ENCODE peak calls at places on chromosomes 1 and 21, in five cellular contexts. One of them, this sample, is unnamed. For H3K4me1 and H3K27me3, the result is how much of the 10 kb centered on the place peaks cover.

GRCh38 chr1:248098529-248098928 is 3.5 kb downstream of the OR2L13 start:
- DNase-seq in MM.1S: no peak
- DNase-seq in heart left ventricle: no peak
- DNase-seq in H1: no peak
- DNase-seq in prostate gland: no peak
- DNase-seq in this sample: no peak

GRCh38 chr21:29025328-29025713 is 853 bp downstream of the USP16 start:
- DNase-seq in MM.1S: no peak
- DNase-seq in heart left ventricle: no peak
- DNase-seq in H1: no peak
- DNase-seq in prostate gland: no peak
- DNase-seq in this sample: no peak

GRCh38 chr1:223009421-223009820 is 133.6 kb downstream of the TLR5 start:
- DNase-seq in MM.1S: no peak
- DNase-seq in heart left ventricle: no peak
- DNase-seq in H1: no peak
- DNase-seq in prostate gland: no peak
- DNase-seq in this sample: no peak

GRCh38 chr1:115647000-115647399 is 5.2 kb downstream of the VANGL1 start:
- DNase-seq in MM.1S: no peak
- DNase-seq in heart left ventricle: no peak
- DNase-seq in H1: no peak
- DNase-seq in prostate gland: no peak
- DNase-seq in this sample: no peak

GRCh38 chr1:245645894-245646293 is 491.1 kb downstream of the KIF26B start:
- DNase-seq in MM.1S: no peak
- DNase-seq in heart left ventricle: no peak
- DNase-seq in H1: no peak
- DNase-seq in prostate gland: no peak
- DNase-seq in this sample: no peak

GRCh38 chr1:90579212-90579802 is 137.8 kb downstream of the BARHL2 start:
- DNase-seq in MM.1S: peak
- DNase-seq in heart left ventricle: no peak
- DNase-seq in H1: no peak
- DNase-seq in prostate gland: no peak
- DNase-seq in this sample: no peak

GRCh38 chr1:51535006-51535592 is 16.0 kb upstream of the EPS15 start:
- DNase-seq in MM.1S: peak
- DNase-seq in heart left ventricle: peak
- DNase-seq in H1: peak
- DNase-seq in prostate gland: peak
- DNase-seq in this sample: no peak

GRCh38 chr1:95994643-95995042 is 726.9 kb upstream of the PTBP2 start:
- DNase-seq in MM.1S: peak
- DNase-seq in heart left ventricle: no peak
- DNase-seq in H1: no peak
- DNase-seq in prostate gland: no peak
- DNase-seq in this sample: no peak

GRCh38 chr1:178037510-178038253 is 56.2 kb upstream of the RASAL2 start:
- DNase-seq in MM.1S: peak
- DNase-seq in heart left ventricle: peak
- DNase-seq in H1: peak
- DNase-seq in prostate gland: peak
- DNase-seq in this sample: no peak

GRCh38 chr1:23210351-23210785 is 6.9 kb downstream of the HTR1D start:
- DNase-seq in MM.1S: no peak
- DNase-seq in heart left ventricle: no peak
- DNase-seq in H1: peak
- DNase-seq in prostate gland: no peak
- DNase-seq in this sample: no peak

GRCh38 chr1:208205216-208206013 is 38.8 kb downstream of the PLXNA2 start:
- DNase-seq in MM.1S: no peak
- DNase-seq in heart left ventricle: no peak
- DNase-seq in H1: no peak
- DNase-seq in prostate gland: no peak
- DNase-seq in this sample: no peak

GRCh38 chr1:193625255-193625654 is 438.8 kb upstream of the B3GALT2 start:
- DNase-seq in MM.1S: no peak
- DNase-seq in heart left ventricle: no peak
- DNase-seq in H1: no peak
- DNase-seq in prostate gland: no peak
- DNase-seq in this sample: no peak

GRCh38 chr1:65319141-65319540 is 9.8 kb downstream of the DNAJC6 start:
- DNase-seq in MM.1S: no peak
- DNase-seq in heart left ventricle: peak
- DNase-seq in H1: no peak
- DNase-seq in prostate gland: no peak
- DNase-seq in this sample: no peak

GRCh38 chr1:234899041-234899787 is 229.4 kb downstream of the TOMM20 start:
- DNase-seq in MM.1S: no peak
- DNase-seq in heart left ventricle: peak
- DNase-seq in H1: no peak
- DNase-seq in prostate gland: no peak
- DNase-seq in this sample: no peak

GRCh38 chr1:20935717-20936116 is 148.6 kb upstream of the HP1BP3 start:
- DNase-seq in MM.1S: no peak
- DNase-seq in heart left ventricle: no peak
- DNase-seq in H1: no peak
- DNase-seq in prostate gland: no peak
- DNase-seq in this sample: no peak

GRCh38 chr1:21966247-21967000 is 10.4 kb upstream of the CELA3B start:
- DNase-seq in MM.1S: no peak
- DNase-seq in heart left ventricle: no peak
- DNase-seq in H1: no peak
- DNase-seq in prostate gland: no peak
- DNase-seq in this sample: peak

GRCh38 chr1:71242239-71242638 is 161.4 kb upstream of the ZRANB2 start:
- DNase-seq in MM.1S: no peak
- DNase-seq in heart left ventricle: no peak
- DNase-seq in H1: no peak
- DNase-seq in prostate gland: no peak
- DNase-seq in this sample: no peak

GRCh38 chr1:213060836-213061235 is 9.8 kb downstream of the RPS6KC1 start:
- DNase-seq in MM.1S: no peak
- DNase-seq in heart left ventricle: no peak
- DNase-seq in H1: no peak
- DNase-seq in prostate gland: no peak
- DNase-seq in this sample: no peak

GRCh38 chr1:6701437-6702153 is at the start of gene DNAJC11:
- DNase-seq in MM.1S: peak
- DNase-seq in heart left ventricle: peak
- DNase-seq in H1: peak
- DNase-seq in prostate gland: peak
- DNase-seq in this sample: peak

GRCh38 chr1:214102907-214103306 is 115.1 kb downstream of the PROX1 start:
- DNase-seq in MM.1S: no peak
- DNase-seq in heart left ventricle: no peak
- DNase-seq in H1: no peak
- DNase-seq in prostate gland: no peak
- DNase-seq in this sample: peak

GRCh38 chr1:209080170-209080781 is 503.2 kb upstream of the CAMK1G start:
- DNase-seq in MM.1S: no peak
- DNase-seq in heart left ventricle: no peak
- DNase-seq in H1: no peak
- DNase-seq in prostate gland: no peak
- DNase-seq in this sample: peak

GRCh38 chr1:182087951-182088350 is 26.4 kb upstream of the ZNF648 start:
- DNase-seq in MM.1S: no peak
- DNase-seq in heart left ventricle: no peak
- DNase-seq in H1: no peak
- DNase-seq in prostate gland: peak
- DNase-seq in this sample: peak

GRCh38 chr1:8467308-8467707 is 149.4 kb downstream of the SLC45A1 start:
- DNase-seq in MM.1S: no peak
- DNase-seq in heart left ventricle: no peak
- DNase-seq in H1: no peak
- DNase-seq in prostate gland: no peak
- DNase-seq in this sample: no peak

GRCh38 chr1:54099211-54099610 is 45.8 kb downstream of the TCEANC2 start:
- DNase-seq in MM.1S: no peak
- DNase-seq in heart left ventricle: no peak
- DNase-seq in H1: no peak
- DNase-seq in prostate gland: no peak
- DNase-seq in this sample: no peak

GRCh38 chr1:241821363-241821762 is 26.6 kb upstream of the EXO1 start:
- DNase-seq in MM.1S: no peak
- DNase-seq in heart left ventricle: no peak
- DNase-seq in H1: no peak
- DNase-seq in prostate gland: no peak
- DNase-seq in this sample: no peak

GRCh38 chr1:170340259-170340658 is 191.7 kb upstream of the GORAB start:
- DNase-seq in MM.1S: no peak
- DNase-seq in heart left ventricle: no peak
- DNase-seq in H1: no peak
- DNase-seq in prostate gland: no peak
- DNase-seq in this sample: no peak

GRCh38 chr1:109275706-109276345 is 7.1 kb downstream of the PSRC1 start:
- DNase-seq in MM.1S: no peak
- DNase-seq in heart left ventricle: no peak
- DNase-seq in H1: no peak
- DNase-seq in prostate gland: no peak
- DNase-seq in this sample: no peak

GRCh38 chr1:204377800-204378608 is 18.3 kb upstream of the PLEKHA6 start:
- DNase-seq in MM.1S: peak
- DNase-seq in heart left ventricle: no peak
- DNase-seq in H1: peak
- DNase-seq in prostate gland: peak
- DNase-seq in this sample: no peak

GRCh38 chr1:64072089-64072835 is 131.2 kb upstream of the UBE2U start:
- DNase-seq in MM.1S: no peak
- DNase-seq in heart left ventricle: no peak
- DNase-seq in H1: no peak
- DNase-seq in prostate gland: peak
- DNase-seq in this sample: no peak

GRCh38 chr1:94783342-94784264 is 36.6 kb upstream of the SLC44A3 start:
- DNase-seq in MM.1S: no peak
- DNase-seq in heart left ventricle: peak
- DNase-seq in H1: no peak
- DNase-seq in prostate gland: peak
- DNase-seq in this sample: no peak

GRCh38 chr1:9842073-9842711 is 18.4 kb upstream of the CLSTN1 start:
- DNase-seq in MM.1S: no peak
- DNase-seq in heart left ventricle: no peak
- DNase-seq in H1: no peak
- DNase-seq in prostate gland: no peak
- DNase-seq in this sample: no peak

GRCh38 chr1:9841460-9841859 is 17.7 kb upstream of the CLSTN1 start:
- DNase-seq in MM.1S: no peak
- DNase-seq in heart left ventricle: no peak
- DNase-seq in H1: no peak
- DNase-seq in prostate gland: no peak
- DNase-seq in this sample: no peak

GRCh38 chr1:9838946-9839345 is 15.2 kb upstream of the CLSTN1 start:
- DNase-seq in MM.1S: no peak
- DNase-seq in heart left ventricle: no peak
- DNase-seq in H1: no peak
- DNase-seq in prostate gland: no peak
- DNase-seq in this sample: no peak

GRCh38 chr1:9842781-9843575 is 19.2 kb upstream of the CLSTN1 start:
- DNase-seq in MM.1S: no peak
- DNase-seq in heart left ventricle: no peak
- DNase-seq in H1: no peak
- DNase-seq in prostate gland: peak
- DNase-seq in this sample: no peak

GRCh38 chr1:9840176-9840575 is 16.4 kb upstream of the CLSTN1 start:
- DNase-seq in MM.1S: no peak
- DNase-seq in heart left ventricle: no peak
- DNase-seq in H1: no peak
- DNase-seq in prostate gland: peak
- DNase-seq in this sample: no peak
- H3K4me1 ChIP-seq in MM.1S: under half
- H3K4me1 ChIP-seq in heart left ventricle: under half
- H3K4me1 ChIP-seq in H1: under half
- H3K4me1 ChIP-seq in prostate gland: under half
- H3K4me1 ChIP-seq in this sample: half or more

GRCh38 chr1:30419246-30419720 is 304.1 kb downstream of the MATN1 start:
- DNase-seq in MM.1S: no peak
- DNase-seq in heart left ventricle: no peak
- DNase-seq in H1: peak
- DNase-seq in prostate gland: peak
- DNase-seq in this sample: no peak
- H3K27me3 ChIP-seq in MM.1S: half or more
- H3K27me3 ChIP-seq in heart left ventricle: under half
- H3K27me3 ChIP-seq in H1: under half
- H3K27me3 ChIP-seq in prostate gland: under half
- H3K27me3 ChIP-seq in this sample: under half

GRCh38 chr21:43597052-43597451 is 62.2 kb downstream of the HSF2BP start:
- DNase-seq in MM.1S: no peak
- DNase-seq in heart left ventricle: no peak
- DNase-seq in H1: no peak
- DNase-seq in prostate gland: no peak
- DNase-seq in this sample: no peak

GRCh38 chr21:43599728-43600127 is 59.6 kb downstream of the HSF2BP start:
- DNase-seq in MM.1S: no peak
- DNase-seq in heart left ventricle: no peak
- DNase-seq in H1: no peak
- DNase-seq in prostate gland: no peak
- DNase-seq in this sample: no peak

GRCh38 chr21:43596616-43597015 is 62.7 kb downstream of the HSF2BP start:
- DNase-seq in MM.1S: no peak
- DNase-seq in heart left ventricle: no peak
- DNase-seq in H1: no peak
- DNase-seq in prostate gland: no peak
- DNase-seq in this sample: no peak

GRCh38 chr21:43597845-43598244 is 61.4 kb downstream of the HSF2BP start:
- DNase-seq in MM.1S: no peak
- DNase-seq in heart left ventricle: no peak
- DNase-seq in H1: no peak
- DNase-seq in prostate gland: no peak
- DNase-seq in this sample: no peak

DNA sequence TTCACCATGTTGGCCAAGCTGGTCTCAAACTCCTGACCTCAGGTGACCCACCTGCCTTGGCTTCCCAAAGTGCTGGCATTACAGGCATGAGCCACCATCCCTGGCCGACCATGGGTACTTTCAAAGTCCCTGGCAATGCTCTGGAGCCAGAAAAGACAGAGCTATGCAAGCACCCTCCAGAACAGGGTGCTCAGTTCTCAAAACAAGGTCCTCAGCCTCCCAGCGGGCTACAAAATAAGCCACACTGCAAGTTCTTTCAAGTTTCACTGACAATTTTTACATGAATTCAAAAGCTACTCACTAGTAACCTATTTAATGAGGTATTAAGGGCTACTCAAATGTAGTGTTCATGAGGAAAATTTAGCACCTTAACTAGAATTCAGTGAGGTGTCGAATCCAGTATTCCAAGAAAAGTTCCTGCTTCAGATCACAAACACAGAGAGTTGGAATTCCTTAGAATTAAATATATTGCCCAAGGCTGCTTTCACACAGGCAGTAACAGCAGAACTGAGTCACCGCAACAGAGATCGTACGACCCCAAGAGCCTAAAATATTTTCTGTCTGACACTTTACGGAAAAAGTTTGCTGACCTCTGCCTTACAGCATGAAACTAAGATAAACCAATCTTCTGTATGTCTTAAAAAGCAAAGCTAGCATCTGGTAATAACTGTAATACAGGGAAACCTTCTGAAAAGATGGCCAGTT is 60.7 kb downstream of the HSF2BP start:
- DNase-seq in MM.1S: no peak
- DNase-seq in heart left ventricle: no peak
- DNase-seq in H1: no peak
- DNase-seq in prostate gland: no peak
- DNase-seq in this sample: no peak
- H3K4me1 ChIP-seq in MM.1S: under half
- H3K4me1 ChIP-seq in heart left ventricle: under half
- H3K4me1 ChIP-seq in H1: under half
- H3K4me1 ChIP-seq in prostate gland: under half
- H3K4me1 ChIP-seq in this sample: half or more

GRCh38 chr21:38668501-38668900 is 137.2 kb upstream of the ETS2 start:
- DNase-seq in MM.1S: no peak
- DNase-seq in heart left ventricle: no peak
- DNase-seq in H1: no peak
- DNase-seq in prostate gland: no peak
- DNase-seq in this sample: no peak
- H3K27me3 ChIP-seq in MM.1S: under half
- H3K27me3 ChIP-seq in heart left ventricle: under half
- H3K27me3 ChIP-seq in H1: under half
- H3K27me3 ChIP-seq in prostate gland: under half
- H3K27me3 ChIP-seq in this sample: under half

This sample was measured in keratinocyte.